ENCODE peak calls at places on chromosomes 2 and 18, in seven cellular contexts. W is effector memory CD4-positive, alpha-beta T cell; I is brain microvascular endothelial cell; O is CD4-positive, alpha-beta memory T cell; J is esophagus squamous epithelium; Y is neural progenitor cell; Q is GM23248. D is an unnamed sample.

GRCh38 chr2:209368924-209369323 is 54.9 kb upstream of the MAP2 start:
- DNase-seq in Y (no peak), I (peak), J (no peak), Q (peak), O (no peak), W (no peak), D (peak)

GRCh38 chr18:56661414-56662101 is 10.4 kb downstream of the WDR7 start:
- DNase-seq in O (no peak), W (no peak), I (no peak), J (no peak), Y (no peak), Q (peak), D (no peak)

GRCh38 chr2:232142049-232142448 is 180.5 kb downstream of the DIS3L2 start:
- DNase-seq in Q (peak), O (no peak), J (no peak), Y (peak), W (no peak), I (peak), D (no peak)

GRCh38 chr2:70340921-70341765 is 39.3 kb upstream of the FAM136A start:
- DNase-seq in J (no peak), Q (peak), O (peak), I (peak), W (peak), Y (peak), D (no peak)

GRCh38 chr2:52976132-52976949 is 791.3 kb upstream of the CHAC2 start:
- DNase-seq in Q (peak), O (no peak), I (peak), Y (peak), J (no peak), W (no peak), D (no peak)

GRCh38 chr2:98487806-98488189 is 43.1 kb downstream of the INPP4A start:
- DNase-seq in W (no peak), J (no peak), Q (peak), O (peak), I (peak), Y (peak), D (no peak)

GRCh38 chr2:85309699-85310321 is 18.0 kb downstream of the TGOLN2 start:
- DNase-seq in Y (no peak), W (no peak), O (no peak), Q (no peak), I (no peak), J (no peak), D (no peak)

GRCh38 chr2:119178811-119179601 is 20.5 kb upstream of the C1QL2 start:
- DNase-seq in J (no peak), Y (no peak), Q (peak), W (no peak), I (no peak), O (no peak), D (no peak)

GRCh38 chr2:62597323-62597722 is 91.3 kb upstream of the TMEM17 start:
- DNase-seq in O (no peak), Q (peak), J (no peak), W (no peak), I (no peak), Y (no peak), D (no peak)

GRCh38 chr2:13056259-13056843 is 339.6 kb downstream of the TRIB2 start:
- DNase-seq in I (no peak), O (no peak), Y (peak), Q (peak), W (no peak), J (no peak), D (no peak)

GRCh38 chr2:95231723-95232122 is 24.4 kb downstream of the ZNF892 start:
- DNase-seq in Y (peak), J (no peak), I (peak), Q (peak), W (no peak), O (no peak), D (no peak)

GRCh38 chr18:59220784-59221765 is 1.1 kb downstream of the GRP start:
- DNase-seq in W (no peak), O (no peak), Q (peak), Y (peak), I (no peak), J (no peak), D (no peak)

GRCh38 chr2:174692256-174692830 is 71.9 kb downstream of the CHRNA1 start:
- DNase-seq in Q (peak), J (no peak), O (no peak), I (no peak), W (no peak), Y (no peak), D (no peak)

GRCh38 chr2:222862915-222863544 is 2.2 kb downstream of the ACSL3 start:
- DNase-seq in I (no peak), O (no peak), Q (peak), Y (no peak), W (no peak), J (no peak), D (no peak)

GRCh38 chr2:43890855-43891254 is 52.1 kb downstream of the ABCG8 start:
- DNase-seq in O (no peak), W (no peak), Q (peak), Y (no peak), J (no peak), I (no peak), D (no peak)

GRCh38 chr2:197239434-197239833 is 71.1 kb downstream of the ANKRD44 start:
- DNase-seq in I (no peak), Q (no peak), W (no peak), Y (no peak), O (no peak), J (no peak), D (no peak)

GRCh38 chr2:186603208-186603765 is 13.4 kb downstream of the ITGAV start:
- DNase-seq in Q (peak), O (no peak), I (no peak), J (no peak), W (no peak), Y (no peak), D (no peak)

GRCh38 chr2:37389984-37390765 is 45.7 kb downstream of the QPCT start:
- DNase-seq in Y (no peak), W (peak), J (no peak), O (peak), Q (peak), I (peak), D (peak)

GRCh38 chr2:147399011-147399410 is 445.8 kb upstream of the ACVR2A start:
- DNase-seq in Y (no peak), J (no peak), W (no peak), O (no peak), Q (no peak), I (no peak), D (no peak)

GRCh38 chr2:188512456-188512855 is 220.8 kb downstream of the GULP1 start:
- DNase-seq in I (no peak), Q (peak), Y (peak), J (no peak), O (no peak), W (no peak), D (peak)

GRCh38 chr18:27298215-27298804 is 113.2 kb upstream of the CHST9 start:
- DNase-seq in J (no peak), I (no peak), Y (peak), Q (no peak), W (no peak), O (no peak), D (no peak)

GRCh38 chr18:6605115-6605869 is 124.2 kb upstream of the ARHGAP28 start:
- DNase-seq in W (no peak), J (no peak), O (no peak), Y (no peak), Q (peak), I (no peak), D (no peak)

GRCh38 chr2:211127501-211127900 is 571.1 kb downstream of the CPS1 start:
- DNase-seq in J (no peak), O (no peak), Y (no peak), Q (no peak), I (no peak), W (no peak), D (no peak)

GRCh38 chr2:70043252-70043875 is 43.9 kb upstream of the PCBP1 start:
- DNase-seq in Y (no peak), J (peak), O (peak), I (no peak), Q (no peak), W (no peak), D (no peak)

GRCh38 chr18:60060578-60060977 is 160.8 kb downstream of the PMAIP1 start:
- DNase-seq in O (no peak), Q (no peak), I (no peak), J (no peak), W (no peak), Y (no peak), D (no peak)

GRCh38 chr2:18243831-18244230 is 316.6 kb downstream of the RDH14 start:
- DNase-seq in J (no peak), Y (no peak), O (no peak), I (no peak), Q (no peak), W (no peak), D (no peak)

GRCh38 chr2:231198291-231199173 is at the start of gene ARMC9:
- DNase-seq in O (peak), J (no peak), W (peak), Q (peak), I (peak), Y (peak), D (no peak)

DNA sequence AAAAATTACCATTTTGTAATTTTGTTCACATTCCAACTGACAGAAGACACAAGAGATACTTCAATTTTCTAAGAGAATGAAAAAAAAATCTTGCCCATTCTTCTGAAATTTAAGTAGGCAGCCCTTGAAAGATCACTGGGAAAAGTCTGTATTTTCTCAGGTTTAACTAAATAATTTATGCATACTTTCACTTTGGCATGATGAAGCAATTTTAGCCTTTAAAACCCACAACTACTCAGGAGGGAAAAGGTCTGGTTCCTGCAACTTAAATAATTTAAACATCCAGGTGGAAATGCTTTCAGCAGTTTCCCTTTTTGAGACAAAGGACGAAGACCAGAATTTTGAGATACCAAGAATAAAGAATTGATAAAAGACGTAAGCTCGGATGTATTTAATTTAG is 61.4 kb downstream of the ZEB2 start:
- DNase-seq in Y (no peak), O (no peak), J (no peak), W (no peak), I (no peak), Q (no peak), D (no peak)
- H3K27ac ChIP-seq in Y (no peak), O (peak), J (peak), W (no peak), I (peak), Q (no peak), D (no peak)

DNA sequence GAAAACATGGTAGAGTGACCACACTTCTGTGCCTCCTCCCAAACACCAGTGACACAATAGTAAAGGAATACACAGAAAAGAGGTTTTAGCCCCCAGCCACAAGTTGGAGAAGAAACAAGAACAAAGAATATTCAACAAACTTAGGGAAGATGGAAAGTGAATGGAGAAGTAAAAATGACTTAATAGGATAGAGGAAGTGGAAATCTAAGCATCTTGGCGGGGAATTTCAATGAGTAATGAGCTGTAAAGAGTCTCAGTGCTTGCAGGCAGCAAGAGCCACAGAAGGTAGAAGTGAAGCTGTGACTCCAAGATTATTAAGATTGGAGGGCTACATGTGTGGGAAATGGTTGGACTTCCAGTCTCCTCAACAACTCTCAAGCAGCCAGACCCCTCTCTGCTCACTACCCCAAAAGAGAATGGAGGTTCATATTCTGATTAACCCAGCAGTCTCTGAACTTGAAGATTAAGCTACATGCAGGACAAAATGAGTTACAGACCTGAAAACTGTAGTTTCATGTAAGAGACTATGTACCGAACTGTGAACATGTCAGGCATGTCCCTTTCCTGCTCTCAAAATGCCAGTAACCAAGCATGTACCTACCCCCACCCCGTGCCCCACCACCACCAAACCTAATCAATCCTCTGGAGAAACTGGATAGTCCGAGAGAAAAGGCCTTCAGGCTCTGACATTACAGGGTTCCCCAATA is 16.9 kb upstream of the HNRNPLL start:
- DNase-seq in W (no peak), I (no peak), O (no peak), Y (no peak), Q (peak), J (no peak), D (no peak)
- H3K27ac ChIP-seq in W (no peak), I (peak), O (no peak), Y (no peak), Q (no peak), J (no peak), D (no peak)

GRCh38 chr18:50097702-50098101 is 97.2 kb downstream of the MYO5B start:
- DNase-seq in J (no peak), Q (peak), I (no peak), O (no peak), Y (no peak), W (no peak), D (peak)
- H3K27ac ChIP-seq in J (peak), Q (no peak), I (no peak), O (no peak), Y (no peak), W (no peak), D (peak)

GRCh38 chr2:176112375-176113302 is 3.9 kb upstream of the HOXD10 start:
- DNase-seq in J (no peak), Y (no peak), I (no peak), O (no peak), Q (peak), W (no peak), D (no peak)
- H3K27ac ChIP-seq in J (no peak), Y (no peak), I (no peak), O (no peak), Q (peak), W (no peak), D (no peak)

GRCh38 chr2:127664895-127665225 is 10.5 kb downstream of the LIMS2 start:
- DNase-seq in J (no peak), W (no peak), Y (no peak), Q (no peak), O (no peak), I (no peak), D (no peak)

GRCh38 chr2:127663566-127664064 is 11.7 kb downstream of the LIMS2 start:
- DNase-seq in Q (no peak), O (no peak), J (no peak), W (no peak), I (no peak), Y (no peak), D (no peak)

GRCh38 chr2:127662937-127663565 is 12.3 kb downstream of the LIMS2 start:
- DNase-seq in Q (peak), Y (no peak), I (no peak), J (no peak), O (no peak), W (no peak), D (no peak)

GRCh38 chr2:127665267-127665893 is 9.9 kb downstream of the LIMS2 start:
- DNase-seq in Q (no peak), O (no peak), I (no peak), J (no peak), W (no peak), Y (no peak), D (peak)

GRCh38 chr2:127664065-127664894 is 11.1 kb downstream of the LIMS2 start:
- DNase-seq in I (no peak), J (no peak), W (no peak), O (no peak), Q (peak), Y (peak), D (no peak)
- H3K27ac ChIP-seq in I (no peak), J (peak), W (no peak), O (no peak), Q (no peak), Y (no peak), D (no peak)

GRCh38 chr2:39723946-39724827 is 54.9 kb downstream of the THUMPD2 start:
- DNase-seq in O (no peak), I (no peak), Q (peak), W (no peak), Y (no peak), J (no peak), D (no peak)
- H3K27ac ChIP-seq in O (no peak), I (no peak), Q (no peak), W (no peak), Y (no peak), J (no peak), D (peak)

DNA sequence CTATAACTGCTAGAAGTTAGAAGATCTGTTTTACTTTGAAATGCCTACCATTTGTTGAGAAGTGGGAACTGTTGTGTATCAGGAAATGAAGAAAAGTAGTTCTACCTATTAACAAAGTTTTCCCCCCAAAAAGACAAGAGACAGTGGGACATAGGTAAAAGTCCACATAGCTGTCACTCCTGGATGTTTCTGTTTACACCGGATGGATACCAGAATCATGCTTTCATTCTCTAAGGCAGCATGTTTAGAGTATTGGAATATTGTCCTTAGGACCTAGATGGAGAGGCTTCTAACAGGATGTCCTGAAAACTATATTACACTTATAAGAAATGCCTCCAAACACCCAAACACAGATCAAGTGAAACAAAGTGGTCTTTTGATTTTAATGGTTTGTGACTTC is 143.1 kb downstream of the MCFD2 start:
- DNase-seq in O (no peak), J (no peak), Q (no peak), W (no peak), I (no peak), Y (no peak), D (no peak)
- H3K27ac ChIP-seq in O (no peak), J (no peak), Q (peak), W (no peak), I (no peak), Y (no peak), D (no peak)

GRCh38 chr2:239464166-239465016 is 63.6 kb upstream of the HDAC4 start:
- DNase-seq in W (no peak), Y (no peak), J (no peak), I (no peak), Q (no peak), O (no peak), D (no peak)
- H3K27ac ChIP-seq in W (no peak), Y (no peak), J (peak), I (no peak), Q (no peak), O (no peak), D (no peak)

D was measured in epithelial cell of prostate.